ENCODE peak calls at places on chromosomes 16 and 17, in six cellular contexts. One of them, this sample, is unnamed.

GRCh38 chr17:1006054-1006453 is 9.1 kb downstream of the TIMM22 start:
- DNase-seq in upper lobe of left lung: no peak
- DNase-seq in esophagus muscularis mucosa: no peak
- DNase-seq in GM12892: no peak
- DNase-seq in GM23338: no peak
- DNase-seq in Panc1: no peak
- DNase-seq in this sample: no peak

GRCh38 chr17:76024353-76024752 is 2.8 kb downstream of the EVPL start:
- DNase-seq in upper lobe of left lung: no peak
- DNase-seq in esophagus muscularis mucosa: no peak
- DNase-seq in GM12892: no peak
- DNase-seq in GM23338: no peak
- DNase-seq in Panc1: no peak
- DNase-seq in this sample: no peak

GRCh38 chr17:77708936-77709335 is 249.6 kb upstream of the TNRC6C start:
- DNase-seq in upper lobe of left lung: no peak
- DNase-seq in esophagus muscularis mucosa: peak
- DNase-seq in GM12892: no peak
- DNase-seq in GM23338: no peak
- DNase-seq in Panc1: no peak
- DNase-seq in this sample: no peak

GRCh38 chr17:79944251-79944812 is 91.3 kb downstream of the TBC1D16 start:
- DNase-seq in upper lobe of left lung: peak
- DNase-seq in esophagus muscularis mucosa: no peak
- DNase-seq in GM12892: no peak
- DNase-seq in GM23338: no peak
- DNase-seq in Panc1: no peak
- DNase-seq in this sample: no peak

GRCh38 chr16:82993415-82993814 is 366.6 kb downstream of the CDH13 start:
- DNase-seq in upper lobe of left lung: no peak
- DNase-seq in esophagus muscularis mucosa: no peak
- DNase-seq in GM12892: no peak
- DNase-seq in GM23338: no peak
- DNase-seq in Panc1: no peak
- DNase-seq in this sample: no peak

GRCh38 chr17:57379237-57380054 is 123.1 kb downstream of the MSI2 start:
- DNase-seq in upper lobe of left lung: no peak
- DNase-seq in esophagus muscularis mucosa: no peak
- DNase-seq in GM12892: no peak
- DNase-seq in GM23338: peak
- DNase-seq in Panc1: no peak
- DNase-seq in this sample: peak

GRCh38 chr16:4572715-4573114 is 16.6 kb downstream of the C16orf96 start:
- DNase-seq in upper lobe of left lung: peak
- DNase-seq in esophagus muscularis mucosa: no peak
- DNase-seq in GM12892: no peak
- DNase-seq in GM23338: no peak
- DNase-seq in Panc1: no peak
- DNase-seq in this sample: no peak

GRCh38 chr17:11461993-11462548 is 136.2 kb upstream of the DNAH9 start:
- DNase-seq in upper lobe of left lung: no peak
- DNase-seq in esophagus muscularis mucosa: peak
- DNase-seq in GM12892: no peak
- DNase-seq in GM23338: no peak
- DNase-seq in Panc1: no peak
- DNase-seq in this sample: no peak

GRCh38 chr16:22660441-22661160 is 149.9 kb downstream of the NPIPB5 start:
- DNase-seq in upper lobe of left lung: no peak
- DNase-seq in esophagus muscularis mucosa: no peak
- DNase-seq in GM12892: no peak
- DNase-seq in GM23338: no peak
- DNase-seq in Panc1: no peak
- DNase-seq in this sample: no peak

DNA sequence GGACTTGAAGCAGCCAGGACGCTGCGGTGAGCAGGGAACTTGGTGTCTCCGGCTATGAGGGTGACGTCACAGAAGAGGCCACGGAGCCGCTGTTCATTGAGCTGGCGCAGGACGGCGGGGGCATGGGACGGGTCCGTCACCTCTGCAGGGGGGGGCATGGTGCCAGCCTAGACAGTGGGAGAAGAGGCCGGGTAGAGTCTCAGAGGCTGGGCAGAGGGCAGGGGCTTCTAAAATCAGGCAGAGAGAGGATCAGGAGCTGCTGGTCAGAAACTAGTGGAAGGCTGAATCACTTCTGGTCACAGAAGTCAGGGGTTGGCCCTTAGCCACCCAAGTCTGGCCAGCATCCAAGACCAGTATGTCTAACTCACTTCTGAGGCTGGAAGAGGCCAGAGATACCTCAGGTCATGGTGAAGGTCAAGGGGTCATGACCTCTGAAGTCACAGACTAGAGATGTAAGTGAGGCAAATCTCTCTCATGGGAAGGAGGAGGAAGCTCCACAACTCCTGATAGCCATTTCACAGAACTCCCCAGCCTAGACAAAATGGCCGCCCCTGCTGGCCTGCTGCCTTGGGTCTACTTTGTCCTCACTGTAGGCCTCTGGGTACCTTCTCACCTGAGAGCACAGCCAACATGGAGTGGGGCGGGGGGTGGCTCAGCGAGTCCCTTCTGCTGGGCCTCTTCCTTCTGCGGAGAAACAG is 12.6 kb downstream of the ZBTB4 start:
- DNase-seq in upper lobe of left lung: peak
- DNase-seq in esophagus muscularis mucosa: no peak
- DNase-seq in GM12892: no peak
- DNase-seq in GM23338: no peak
- DNase-seq in Panc1: no peak
- DNase-seq in this sample: peak
- TF ChIP-seq POLR2AphosphoS5 in upper lobe of left lung: peak
- TF ChIP-seq POLR2AphosphoS5 in esophagus muscularis mucosa: no peak
- TF ChIP-seq POLR2AphosphoS5 in GM12892: no peak
- TF ChIP-seq POLR2AphosphoS5 in GM23338: no peak
- TF ChIP-seq POLR2AphosphoS5 in Panc1: no peak
- TF ChIP-seq POLR2AphosphoS5 in this sample: no peak

GRCh38 chr17:44924107-44924544 is 8.8 kb upstream of the GFAP start:
- DNase-seq in upper lobe of left lung: no peak
- DNase-seq in esophagus muscularis mucosa: no peak
- DNase-seq in GM12892: no peak
- DNase-seq in GM23338: no peak
- DNase-seq in Panc1: no peak
- DNase-seq in this sample: no peak
- TF ChIP-seq POLR2AphosphoS5 in upper lobe of left lung: no peak
- TF ChIP-seq POLR2AphosphoS5 in esophagus muscularis mucosa: no peak
- TF ChIP-seq POLR2AphosphoS5 in GM12892: peak
- TF ChIP-seq POLR2AphosphoS5 in GM23338: no peak
- TF ChIP-seq POLR2AphosphoS5 in Panc1: peak
- TF ChIP-seq POLR2AphosphoS5 in this sample: no peak

DNA sequence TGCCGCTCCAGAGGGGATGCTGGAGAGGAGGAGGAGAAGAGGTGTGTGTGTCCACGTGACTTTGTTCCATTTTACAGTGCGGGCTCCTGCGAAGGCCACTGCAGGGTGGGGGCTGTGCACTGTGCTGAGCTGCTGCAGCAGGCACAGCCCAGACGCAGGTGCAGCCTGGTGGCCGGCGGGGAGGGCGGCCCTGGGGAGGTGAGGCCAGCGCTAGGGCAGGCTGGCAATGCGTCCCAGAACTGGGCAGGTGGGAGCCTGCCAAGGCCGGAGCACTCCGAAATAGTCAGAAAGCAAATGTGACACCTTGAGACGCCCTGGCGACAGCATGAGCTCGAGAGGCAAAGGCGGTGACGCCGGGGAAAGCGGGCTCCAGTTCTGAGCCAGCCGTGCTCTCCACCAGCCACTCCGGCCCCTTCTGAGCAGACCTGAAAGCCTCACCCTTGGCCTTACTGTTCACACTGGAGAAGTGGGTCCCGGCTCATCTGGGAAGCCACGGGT is 29.7 kb downstream of the CIBAR2 start:
- DNase-seq in upper lobe of left lung: peak
- DNase-seq in esophagus muscularis mucosa: no peak
- DNase-seq in GM12892: no peak
- DNase-seq in GM23338: peak
- DNase-seq in Panc1: no peak
- DNase-seq in this sample: no peak
- TF ChIP-seq POLR2AphosphoS5 in upper lobe of left lung: no peak
- TF ChIP-seq POLR2AphosphoS5 in esophagus muscularis mucosa: no peak
- TF ChIP-seq POLR2AphosphoS5 in GM12892: no peak
- TF ChIP-seq POLR2AphosphoS5 in GM23338: no peak
- TF ChIP-seq POLR2AphosphoS5 in Panc1: no peak
- TF ChIP-seq POLR2AphosphoS5 in this sample: no peak

GRCh38 chr17:81514735-81515529 is 2.3 kb upstream of the ACTG1 start:
- DNase-seq in upper lobe of left lung: peak
- DNase-seq in esophagus muscularis mucosa: no peak
- DNase-seq in GM12892: no peak
- DNase-seq in GM23338: peak
- DNase-seq in Panc1: no peak
- DNase-seq in this sample: peak
- TF ChIP-seq POLR2AphosphoS5 in upper lobe of left lung: peak
- TF ChIP-seq POLR2AphosphoS5 in esophagus muscularis mucosa: peak
- TF ChIP-seq POLR2AphosphoS5 in GM12892: peak
- TF ChIP-seq POLR2AphosphoS5 in GM23338: peak
- TF ChIP-seq POLR2AphosphoS5 in Panc1: peak
- TF ChIP-seq POLR2AphosphoS5 in this sample: peak

GRCh38 chr16:61500851-61501250 is 535.4 kb downstream of the CDH8 start:
- DNase-seq in upper lobe of left lung: no peak
- DNase-seq in esophagus muscularis mucosa: no peak
- DNase-seq in GM12892: no peak
- DNase-seq in GM23338: no peak
- DNase-seq in Panc1: no peak
- DNase-seq in this sample: no peak
- TF ChIP-seq POLR2AphosphoS5 in upper lobe of left lung: no peak
- TF ChIP-seq POLR2AphosphoS5 in esophagus muscularis mucosa: no peak
- TF ChIP-seq POLR2AphosphoS5 in GM12892: no peak
- TF ChIP-seq POLR2AphosphoS5 in GM23338: no peak
- TF ChIP-seq POLR2AphosphoS5 in Panc1: no peak
- TF ChIP-seq POLR2AphosphoS5 in this sample: no peak

GRCh38 chr17:32777922-32778321 is 99.0 kb downstream of the MYO1D start:
- DNase-seq in upper lobe of left lung: no peak
- DNase-seq in esophagus muscularis mucosa: no peak
- DNase-seq in GM12892: no peak
- DNase-seq in GM23338: no peak
- DNase-seq in Panc1: no peak
- DNase-seq in this sample: no peak
- TF ChIP-seq POLR2AphosphoS5 in upper lobe of left lung: no peak
- TF ChIP-seq POLR2AphosphoS5 in esophagus muscularis mucosa: no peak
- TF ChIP-seq POLR2AphosphoS5 in GM12892: no peak
- TF ChIP-seq POLR2AphosphoS5 in GM23338: no peak
- TF ChIP-seq POLR2AphosphoS5 in Panc1: no peak
- TF ChIP-seq POLR2AphosphoS5 in this sample: no peak

GRCh38 chr16:1776991-1777374 is 4.0 kb upstream of the MRPS34 start:
- DNase-seq in upper lobe of left lung: no peak
- DNase-seq in esophagus muscularis mucosa: no peak
- DNase-seq in GM12892: no peak
- DNase-seq in GM23338: no peak
- DNase-seq in Panc1: no peak
- DNase-seq in this sample: no peak

GRCh38 chr16:1779234-1779701 is 3.1 kb downstream of the SPSB3 start:
- DNase-seq in upper lobe of left lung: no peak
- DNase-seq in esophagus muscularis mucosa: no peak
- DNase-seq in GM12892: no peak
- DNase-seq in GM23338: no peak
- DNase-seq in Panc1: no peak
- DNase-seq in this sample: no peak

GRCh38 chr16:1777375-1778199 is 4.7 kb upstream of the MRPS34 start:
- DNase-seq in upper lobe of left lung: no peak
- DNase-seq in esophagus muscularis mucosa: no peak
- DNase-seq in GM12892: no peak
- DNase-seq in GM23338: no peak
- DNase-seq in Panc1: no peak
- DNase-seq in this sample: no peak

GRCh38 chr16:1779741-1780676 is 2.4 kb downstream of the SPSB3 start:
- DNase-seq in upper lobe of left lung: no peak
- DNase-seq in esophagus muscularis mucosa: no peak
- DNase-seq in GM12892: no peak
- DNase-seq in GM23338: no peak
- DNase-seq in Panc1: no peak
- DNase-seq in this sample: no peak

DNA sequence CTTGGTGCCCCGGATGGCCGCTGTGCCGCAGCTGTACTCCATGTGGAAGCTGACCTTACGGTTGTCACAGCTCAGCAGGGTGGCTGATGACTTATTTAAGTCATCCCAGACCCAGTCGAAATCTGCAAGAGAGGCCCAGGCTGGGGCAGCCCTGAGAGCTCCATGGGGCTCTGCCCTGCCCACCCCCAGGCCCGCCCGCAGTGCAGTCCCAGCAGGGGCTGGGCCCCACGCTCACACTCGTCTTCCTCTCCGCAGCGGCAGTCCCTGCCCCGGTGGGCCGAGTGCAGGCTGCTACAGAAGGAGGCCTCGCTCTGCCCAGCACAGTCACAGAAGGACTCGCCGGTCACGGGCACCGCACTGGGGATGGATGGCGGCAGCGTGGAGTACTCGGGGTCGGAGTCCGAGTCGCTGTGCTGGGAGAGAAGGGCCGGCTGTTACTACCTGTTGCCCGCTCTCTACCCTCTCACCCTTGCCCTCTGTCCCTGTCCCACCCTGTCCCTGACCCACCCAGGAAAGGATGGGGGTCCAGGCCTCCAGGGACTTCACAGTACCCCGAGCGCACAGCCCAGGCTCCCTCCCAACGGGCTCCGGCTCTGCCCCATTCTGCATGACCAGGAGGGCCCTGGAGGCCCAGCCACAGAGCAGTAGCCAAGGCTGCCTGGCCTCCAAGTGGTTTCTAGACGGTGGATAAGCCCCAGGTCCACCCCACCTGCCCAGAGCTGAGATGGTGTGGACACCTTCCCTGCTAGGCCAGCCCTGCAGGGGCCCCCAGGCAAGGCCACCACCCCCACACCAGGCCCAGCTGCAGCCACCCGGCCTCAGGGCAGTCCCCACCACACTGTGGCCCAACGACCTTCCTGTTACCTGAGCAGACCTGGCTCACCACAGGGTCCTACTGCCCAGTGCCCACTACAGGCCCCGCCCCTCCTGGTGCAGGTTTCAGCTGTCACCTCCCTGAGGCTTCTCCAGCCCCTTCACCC is 3.9 kb downstream of the SPSB3 start:
- DNase-seq in upper lobe of left lung: no peak
- DNase-seq in esophagus muscularis mucosa: no peak
- DNase-seq in GM12892: no peak
- DNase-seq in GM23338: no peak
- DNase-seq in Panc1: no peak
- DNase-seq in this sample: no peak
- TF ChIP-seq POLR2AphosphoS5 in upper lobe of left lung: no peak
- TF ChIP-seq POLR2AphosphoS5 in esophagus muscularis mucosa: no peak
- TF ChIP-seq POLR2AphosphoS5 in GM12892: peak
- TF ChIP-seq POLR2AphosphoS5 in GM23338: no peak
- TF ChIP-seq POLR2AphosphoS5 in Panc1: peak
- TF ChIP-seq POLR2AphosphoS5 in this sample: peak

GRCh38 chr16:28878083-28878926 is at the start of gene ATP2A1:
- DNase-seq in upper lobe of left lung: no peak
- DNase-seq in esophagus muscularis mucosa: no peak
- DNase-seq in GM12892: no peak
- DNase-seq in GM23338: no peak
- DNase-seq in Panc1: no peak
- DNase-seq in this sample: no peak

GRCh38 chr16:28879261-28879840 is 1.1 kb downstream of the ATP2A1 start:
- DNase-seq in upper lobe of left lung: no peak
- DNase-seq in esophagus muscularis mucosa: no peak
- DNase-seq in GM12892: no peak
- DNase-seq in GM23338: no peak
- DNase-seq in Panc1: no peak
- DNase-seq in this sample: peak

GRCh38 chr16:28880589-28880915 is 2.3 kb downstream of the ATP2A1 start:
- DNase-seq in upper lobe of left lung: no peak
- DNase-seq in esophagus muscularis mucosa: no peak
- DNase-seq in GM12892: no peak
- DNase-seq in GM23338: no peak
- DNase-seq in Panc1: no peak
- DNase-seq in this sample: no peak

GRCh38 chr16:28880955-28881354 is 2.7 kb downstream of the ATP2A1 start:
- DNase-seq in upper lobe of left lung: no peak
- DNase-seq in esophagus muscularis mucosa: no peak
- DNase-seq in GM12892: no peak
- DNase-seq in GM23338: no peak
- DNase-seq in Panc1: no peak
- DNase-seq in this sample: no peak

GRCh38 chr16:28879841-28880588 is 1.7 kb downstream of the ATP2A1 start:
- DNase-seq in upper lobe of left lung: peak
- DNase-seq in esophagus muscularis mucosa: peak
- DNase-seq in GM12892: peak
- DNase-seq in GM23338: peak
- DNase-seq in Panc1: peak
- DNase-seq in this sample: peak
- TF ChIP-seq POLR2AphosphoS5 in upper lobe of left lung: no peak
- TF ChIP-seq POLR2AphosphoS5 in esophagus muscularis mucosa: no peak
- TF ChIP-seq POLR2AphosphoS5 in GM12892: peak
- TF ChIP-seq POLR2AphosphoS5 in GM23338: peak
- TF ChIP-seq POLR2AphosphoS5 in Panc1: peak
- TF ChIP-seq POLR2AphosphoS5 in this sample: no peak

This sample was measured in HL-60.